ENCODE peak calls at places on chromosomes 13 and 19, in nine cellular contexts. K is GM12865, B is fibroblast of mammary gland, J is AG04449, Q is vagina, L is left lung, Y is neural crest cell, M is WERI-Rb-1, W is thoracic aorta. A is an unnamed sample.

GRCh38 chr13:111005364-111005763 is 90.5 kb upstream of the ANKRD10 start:
- DNase-seq in K (no peak), B (peak; percentile 68), J (no peak), Q (no peak), L (no peak), Y (no peak), M (no peak), W (no peak), A (no peak)

GRCh38 chr19:30453768-30454167 is 81.6 kb downstream of the ZNF536 start:
- DNase-seq in K (no peak), B (no peak), J (no peak), Q (no peak), L (no peak), Y (no peak), M (no peak), W (no peak), A (no peak)

GRCh38 chr19:17424743-17425365 is 5.0 kb downstream of the MVB12A start:
- DNase-seq in K (peak; percentile 33), B (peak; percentile 23), J (no peak), Q (no peak), L (no peak), Y (peak; percentile 76), M (peak; percentile 89), W (no peak), A (peak; percentile 61)

GRCh38 chr19:46361915-46362314 is 15.0 kb downstream of the PPP5C start:
- DNase-seq in K (no peak), B (no peak), J (no peak), Q (no peak), L (no peak), Y (no peak), M (no peak), W (no peak), A (no peak)

GRCh38 chr13:80654638-80655249 is 313.8 kb upstream of the SPRY2 start:
- DNase-seq in K (no peak), B (no peak), J (no peak), Q (no peak), L (peak; percentile 35), Y (no peak), M (no peak), W (no peak), A (no peak)

GRCh38 chr19:17931532-17932191 is 1.2 kb upstream of the CCDC124 start:
- DNase-seq in K (peak; percentile 55), B (no peak), J (no peak), Q (no peak), L (no peak), Y (no peak), M (no peak), W (no peak), A (peak; percentile 19)

GRCh38 chr19:29772696-29773095 is 39.1 kb upstream of the CCNE1 start:
- DNase-seq in K (no peak), B (no peak), J (no peak), Q (no peak), L (no peak), Y (no peak), M (no peak), W (no peak), A (no peak)

GRCh38 chr13:76904507-76904906 is 18.3 kb upstream of the KCTD12 start:
- DNase-seq in K (no peak), B (no peak), J (no peak), Q (no peak), L (no peak), Y (no peak), M (no peak), W (no peak), A (no peak)

GRCh38 chr19:45117666-45118065 is 24.7 kb downstream of the PPP1R37 start:
- DNase-seq in K (no peak), B (no peak), J (no peak), Q (no peak), L (no peak), Y (no peak), M (no peak), W (no peak), A (peak; percentile 53)

GRCh38 chr13:101523154-101523669 is 70.7 kb downstream of the ITGBL1 start:
- DNase-seq in K (no peak), B (peak; percentile 52), J (no peak), Q (no peak), L (no peak), Y (no peak), M (no peak), W (no peak), A (no peak)

GRCh38 chr13:38514575-38514974 is 164.9 kb downstream of the UFM1 start:
- DNase-seq in K (peak; percentile 49), B (no peak), J (no peak), Q (no peak), L (no peak), Y (no peak), M (no peak), W (no peak), A (no peak)

GRCh38 chr13:114090476-114090875 is 41.9 kb downstream of the RASA3 start:
- DNase-seq in K (no peak), B (no peak), J (no peak), Q (no peak), L (peak; percentile 27), Y (no peak), M (peak; percentile 6), W (no peak), A (no peak)

GRCh38 chr13:60397693-60398437 is 845 bp downstream of the TDRD3 start:
- DNase-seq in K (peak; percentile 85), B (peak; percentile 63), J (no peak), Q (no peak), L (peak; percentile 67), Y (peak; percentile 56), M (peak; percentile 24), W (no peak), A (peak; percentile 62)

DNA sequence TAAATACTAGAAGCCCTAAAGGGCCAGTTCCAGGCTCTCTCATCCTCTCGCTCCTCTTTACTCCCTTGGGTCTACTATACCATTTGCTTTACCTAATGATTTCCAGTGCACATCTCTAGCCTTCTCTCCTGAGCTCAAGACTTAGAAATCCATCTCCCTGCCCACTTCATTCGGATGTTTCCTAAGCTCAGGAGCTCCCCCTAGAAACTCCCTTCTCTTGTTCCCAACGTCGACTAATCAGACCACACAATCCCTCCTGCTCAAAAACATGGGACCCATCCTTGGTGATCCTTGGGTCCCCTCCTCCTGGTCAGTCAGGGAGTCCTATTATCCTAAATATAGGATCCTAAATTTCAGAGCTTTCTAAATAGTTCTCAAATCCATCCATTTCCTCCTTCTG is 21.1 kb upstream of the STK24 start:
- DNase-seq in K (no peak), B (peak; percentile 45), J (no peak), Q (no peak), L (no peak), Y (no peak), M (no peak), W (no peak), A (no peak)
- TF ChIP-seq CTCF in K (no peak), B (peak; percentile 33), J (no peak), Q (no peak), L (no peak), Y (no peak), M (peak; percentile 58), W (no peak), A (no peak)

DNA sequence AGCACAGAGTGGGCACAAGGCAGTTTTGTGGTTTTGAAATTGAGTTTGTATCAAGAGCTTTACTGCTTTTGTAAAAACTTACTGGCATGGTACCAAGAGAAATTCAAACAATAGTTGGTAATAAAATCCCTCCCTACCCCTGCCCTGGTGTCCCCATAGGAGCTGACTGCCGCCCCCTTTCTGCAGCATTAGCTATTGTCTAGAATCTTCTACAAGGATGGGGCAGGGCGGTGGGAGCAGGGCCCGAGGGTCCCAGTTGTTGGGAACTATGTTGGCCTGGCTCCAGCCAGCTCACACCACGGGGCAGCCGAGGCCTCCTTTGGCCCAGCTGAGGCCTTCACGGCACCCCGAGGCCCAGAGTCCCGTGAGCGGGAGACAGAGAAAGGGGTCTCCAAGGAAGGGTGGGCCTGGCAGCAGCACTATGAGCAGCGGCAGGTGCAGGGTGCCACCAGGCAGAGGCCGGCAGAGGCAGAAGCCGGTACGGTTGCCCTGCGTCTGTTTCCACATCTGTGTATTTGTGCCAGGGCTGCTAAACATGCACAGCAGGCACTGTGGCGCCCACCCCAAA is 57.9 kb downstream of the KDM4B start:
- DNase-seq in K (no peak), B (no peak), J (no peak), Q (no peak), L (no peak), Y (no peak), M (no peak), W (no peak), A (no peak)
- TF ChIP-seq CTCF in K (no peak), B (peak; percentile 12), J (peak; percentile 12), Q (no peak), L (no peak), Y (no peak), M (no peak), W (no peak), A (no peak)

DNA sequence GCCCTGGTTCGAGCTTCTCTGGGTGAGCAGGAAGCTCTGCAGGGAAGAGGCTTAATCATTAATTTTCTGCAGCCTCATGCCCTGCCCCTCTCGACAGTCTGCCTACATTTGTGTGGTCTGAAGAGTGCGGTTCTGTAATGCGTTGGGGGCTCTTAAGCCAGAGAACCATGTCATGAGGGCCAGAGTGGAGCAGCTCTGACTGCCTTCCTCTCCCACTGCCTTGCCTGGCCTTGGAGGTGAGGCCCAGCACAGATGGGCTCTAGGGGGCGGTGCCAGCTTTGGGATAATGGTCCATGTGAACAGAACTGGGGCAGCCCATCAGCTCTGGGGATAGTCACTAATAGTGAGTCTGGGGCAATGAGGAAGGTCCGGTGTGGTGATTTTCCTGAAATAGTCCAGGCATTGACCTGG is 5.7 kb downstream of the FGF9 start:
- DNase-seq in K (no peak), B (no peak), J (no peak), Q (no peak), L (no peak), Y (no peak), M (no peak), W (no peak), A (peak; percentile 53)
- TF ChIP-seq CTCF in K (no peak), B (no peak), J (no peak), Q (no peak), L (no peak), Y (no peak), M (peak; percentile 23), W (no peak), A (peak; percentile 14)

GRCh38 chr19:8069116-8069973 is 16.8 kb downstream of the CCL25 start:
- DNase-seq in K (peak; percentile 56), B (peak; percentile 21), J (no peak), Q (no peak), L (no peak), Y (peak; percentile 36), M (peak; percentile 49), W (no peak), A (peak; percentile 48)
- TF ChIP-seq CTCF in K (peak; percentile 72), B (peak; percentile 68), J (no peak), Q (no peak), L (peak; percentile 47), Y (peak; percentile 75), M (peak; percentile 81), W (peak; percentile 22), A (peak; percentile 95)

A was measured in activated CD8-positive, alpha-beta T cell treated with anti-CD3 and anti-CD28 coated beads for 36 hours.